ENCODE peak calls at places on chromosomes 1 and 21, in seven cellular contexts. B is HCT116, O is AG04449, Z is tibial artery, N is transverse colon, F is fibroblast of pulmonary artery, C is GM06990. H is an unnamed sample.

GRCh38 chr1:7989762-7990428 is 28.4 kb downstream of the PARK7 start:
- DNase-seq in B (no peak), O (no peak), Z (no peak), N (no peak), F (no peak), C (no peak), H (no peak)

GRCh38 chr1:7538033-7538432 is 233.1 kb upstream of the VAMP3 start:
- DNase-seq in B (no peak), O (no peak), Z (no peak), N (no peak), F (peak), C (no peak), H (no peak)

GRCh38 chr1:171654705-171655214 is 2.3 kb upstream of the MYOC start:
- DNase-seq in B (no peak), O (no peak), Z (no peak), N (no peak), F (no peak), C (no peak), H (no peak)

GRCh38 chr1:30895942-30896660 is 12.5 kb downstream of the SDC3 start:
- DNase-seq in B (no peak), O (no peak), Z (no peak), N (no peak), F (no peak), C (no peak), H (no peak)

GRCh38 chr1:224251741-224252146 is 68.7 kb downstream of the DEGS1 start:
- DNase-seq in B (no peak), O (no peak), Z (no peak), N (no peak), F (peak), C (no peak), H (no peak)

GRCh38 chr21:32412998-32413504 is 545 bp downstream of the EVA1C start:
- DNase-seq in B (no peak), O (no peak), Z (peak), N (peak), F (peak), C (no peak), H (no peak)

GRCh38 chr1:1206376-1207253 is at the start of gene TNFRSF18:
- DNase-seq in B (peak), O (no peak), Z (no peak), N (peak), F (no peak), C (peak), H (no peak)

GRCh38 chr1:243746736-243747135 is 103.3 kb downstream of the AKT3 start:
- DNase-seq in B (no peak), O (no peak), Z (no peak), N (no peak), F (no peak), C (no peak), H (no peak)

GRCh38 chr1:45510972-45511527 is 10.6 kb downstream of the PRDX1 start:
- DNase-seq in B (no peak), O (no peak), Z (no peak), N (no peak), F (no peak), C (no peak), H (no peak)

GRCh38 chr1:16972210-16972916 is 8.1 kb downstream of the MFAP2 start:
- DNase-seq in B (no peak), O (no peak), Z (no peak), N (no peak), F (no peak), C (no peak), H (no peak)

GRCh38 chr1:42679364-42679983 is 2.7 kb upstream of the YBX1 start:
- DNase-seq in B (no peak), O (peak), Z (no peak), N (no peak), F (no peak), C (no peak), H (no peak)

GRCh38 chr21:41712201-41712600 is 54.7 kb downstream of the RIPK4 start:
- DNase-seq in B (no peak), O (no peak), Z (no peak), N (no peak), F (no peak), C (no peak), H (no peak)

GRCh38 chr1:111559736-111560279 is 56.4 kb upstream of the ADORA3 start:
- DNase-seq in B (no peak), O (peak), Z (no peak), N (no peak), F (peak), C (no peak), H (no peak)

GRCh38 chr1:172292840-172293239 is 127.6 kb upstream of the C1orf105 start:
- DNase-seq in B (no peak), O (no peak), Z (no peak), N (no peak), F (no peak), C (no peak), H (no peak)

GRCh38 chr1:202411421-202411820 is 62.9 kb downstream of the PPP1R12B start:
- DNase-seq in B (no peak), O (no peak), Z (no peak), N (no peak), F (peak), C (no peak), H (no peak)

GRCh38 chr1:115976900-115977480 is 677 bp downstream of the SLC22A15 start:
- DNase-seq in B (no peak), O (no peak), Z (no peak), N (no peak), F (no peak), C (no peak), H (no peak)

GRCh38 chr1:9852410-9853301 is 28.9 kb upstream of the CLSTN1 start:
- DNase-seq in B (no peak), O (no peak), Z (no peak), N (no peak), F (peak), C (no peak), H (no peak)

GRCh38 chr1:223720987-223721591 is 8.8 kb downstream of the CAPN2 start:
- DNase-seq in B (no peak), O (no peak), Z (peak), N (peak), F (peak), C (no peak), H (no peak)

GRCh38 chr1:68322837-68323687 is 90.7 kb upstream of the WLS start:
- DNase-seq in B (peak), O (no peak), Z (peak), N (peak), F (peak), C (no peak), H (no peak)

GRCh38 chr1:200733907-200734306 is 4.8 kb upstream of the CAMSAP2 start:
- DNase-seq in B (no peak), O (no peak), Z (no peak), N (no peak), F (no peak), C (no peak), H (no peak)

GRCh38 chr1:153567621-153568366 is 2.1 kb upstream of the S100A2 start:
- DNase-seq in B (peak), O (no peak), Z (no peak), N (no peak), F (no peak), C (no peak), H (no peak)

GRCh38 chr21:15744926-15745325 is 15.1 kb downstream of the USP25 start:
- DNase-seq in B (no peak), O (no peak), Z (no peak), N (no peak), F (no peak), C (no peak), H (no peak)

DNA sequence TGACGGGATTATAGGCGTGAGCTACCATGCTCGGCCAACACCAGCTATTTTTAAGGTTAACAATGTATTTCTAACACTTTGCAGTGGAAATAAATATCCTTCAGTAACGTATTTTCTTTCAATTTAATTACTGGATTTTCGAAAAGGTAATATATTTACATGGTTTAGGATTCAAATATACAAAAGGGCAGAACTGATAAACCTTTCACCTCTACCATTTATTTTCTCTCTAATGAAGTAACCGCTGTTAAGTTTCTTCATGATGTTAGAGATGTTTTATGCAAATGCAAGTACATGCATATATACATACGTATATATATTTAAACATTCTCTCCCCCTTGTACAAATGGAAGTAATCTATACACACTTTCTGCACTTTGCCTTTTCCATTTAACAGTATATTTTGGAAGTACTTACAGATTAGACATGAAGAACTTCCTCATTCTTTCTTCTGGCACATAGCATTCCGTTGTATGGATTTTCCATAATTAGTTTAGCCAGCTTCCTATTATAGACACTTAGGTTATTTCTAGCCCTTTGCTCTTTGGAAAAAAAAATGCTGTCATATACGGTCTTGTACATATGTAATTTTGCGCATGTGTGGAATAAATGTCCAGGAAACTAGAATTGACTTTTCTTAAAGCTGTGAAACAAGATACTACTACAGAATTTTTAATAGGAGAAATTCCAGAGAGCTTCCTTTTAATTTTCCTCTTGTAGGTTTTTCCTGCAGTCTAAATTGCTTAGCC is 14.9 kb upstream of the HJV start:
- DNase-seq in B (no peak), O (no peak), Z (no peak), N (no peak), F (no peak), C (peak), H (no peak)
- TF ChIP-seq CTCF in B (no peak), O (no peak), Z (no peak), N (no peak), F (no peak), C (no peak), H (no peak)

GRCh38 chr1:38006008-38006828 is 904 bp upstream of the FHL3 start:
- DNase-seq in B (no peak), O (no peak), Z (peak), N (no peak), F (no peak), C (no peak), H (no peak)

GRCh38 chr1:38005195-38006007 is at the start of gene FHL3:
- DNase-seq in B (no peak), O (no peak), Z (peak), N (peak), F (peak), C (no peak), H (peak)

GRCh38 chr1:38009841-38010180 is 2.7 kb upstream of the UTP11 start:
- DNase-seq in B (no peak), O (no peak), Z (no peak), N (no peak), F (no peak), C (no peak), H (no peak)

GRCh38 chr1:38013027-38013588 is 574 bp downstream of the UTP11 start:
- DNase-seq in B (no peak), O (no peak), Z (no peak), N (no peak), F (peak), C (no peak), H (no peak)

GRCh38 chr1:38009088-38009840 is 3.3 kb upstream of the UTP11 start:
- DNase-seq in B (no peak), O (no peak), Z (peak), N (no peak), F (peak), C (no peak), H (peak)
- TF ChIP-seq CTCF in B (no peak), O (no peak), Z (no peak), N (no peak), F (peak), C (no peak), H (no peak)

DNA sequence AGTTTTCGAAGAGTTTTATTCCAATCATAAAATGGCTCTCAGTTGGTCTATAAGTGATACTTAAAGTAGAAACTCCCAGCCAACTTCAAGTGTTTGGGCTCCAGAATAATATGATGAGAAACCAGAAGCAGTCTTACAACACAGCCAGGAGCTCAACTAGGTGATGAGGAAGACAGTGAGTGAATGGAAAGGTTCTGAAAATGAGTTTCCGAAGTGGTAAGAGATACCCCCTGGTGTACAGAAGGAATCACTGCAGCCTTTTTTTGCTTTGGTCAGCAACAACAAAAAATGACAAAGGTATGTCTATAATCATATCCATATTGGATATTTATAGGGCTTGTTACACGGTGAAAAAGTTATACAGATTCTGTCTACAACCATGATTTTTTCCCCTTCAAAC is 16.5 kb downstream of the KRTAP19-1 start:
- DNase-seq in B (no peak), O (no peak), Z (no peak), N (no peak), F (no peak), C (no peak), H (peak)
- TF ChIP-seq CTCF in B (peak), O (no peak), Z (peak), N (no peak), F (peak), C (no peak), H (peak)

GRCh38 chr21:45982758-45983731 is 1.5 kb downstream of the COL6A1 start:
- DNase-seq in B (no peak), O (no peak), Z (peak), N (peak), F (no peak), C (no peak), H (no peak)
- TF ChIP-seq CTCF in B (no peak), O (peak), Z (no peak), N (no peak), F (no peak), C (no peak), H (no peak)

GRCh38 chr21:17732306-17732705 is 86.8 kb downstream of the C21orf91 start:
- DNase-seq in B (no peak), O (no peak), Z (no peak), N (no peak), F (peak), C (no peak), H (no peak)
- TF ChIP-seq CTCF in B (no peak), O (no peak), Z (no peak), N (no peak), F (no peak), C (no peak), H (no peak)

H was measured in GM12865.